ENCODE peak calls at places on chromosomes 4 and X, in eight cellular contexts. T is SK-N-SH, U is stomach, G is upper lobe of left lung, C is A549, E is H1, D is transverse colon, I is ovary. X is an unnamed sample.

GRCh38 chr4:1542226-1542490 is 135.9 kb upstream of the NKX1-1 start:
- DNase-seq in T (no peak), U (no peak), G (peak), C (no peak), E (no peak), D (no peak), I (no peak), X (no peak)

GRCh38 chrX:136629084-136629750 is 18.7 kb upstream of the CD40LG start:
- DNase-seq in T (no peak), U (no peak), G (no peak), C (no peak), E (no peak), D (no peak), I (no peak), X (no peak)

GRCh38 chr4:48738856-48739255 is 41.2 kb downstream of the FRYL start:
- DNase-seq in T (no peak), U (no peak), G (no peak), C (no peak), E (no peak), D (no peak), I (no peak), X (no peak)

GRCh38 chrX:64205441-64205734 is at the start of gene AMER1:
- DNase-seq in T (no peak), U (no peak), G (no peak), C (no peak), E (no peak), D (peak), I (no peak), X (peak)

GRCh38 chr4:158316264-158316663 is 106.0 kb downstream of the TMEM144 start:
- DNase-seq in T (no peak), U (no peak), G (no peak), C (no peak), E (no peak), D (no peak), I (no peak), X (no peak)

GRCh38 chr4:76611164-76611563 is 176.1 kb downstream of the SHROOM3 start:
- DNase-seq in T (no peak), U (no peak), G (no peak), C (no peak), E (no peak), D (no peak), I (no peak), X (no peak)

GRCh38 chrX:115894087-115894486 is 276.5 kb upstream of the AGTR2 start:
- DNase-seq in T (peak), U (no peak), G (no peak), C (peak), E (no peak), D (peak), I (peak), X (no peak)

GRCh38 chr4:13538427-13538973 is 5.8 kb downstream of the NKX3-2 start:
- DNase-seq in T (peak), U (no peak), G (no peak), C (no peak), E (no peak), D (no peak), I (no peak), X (no peak)

GRCh38 chr4:138761638-138762205 is 253.9 kb upstream of the NOCT start:
- DNase-seq in T (no peak), U (no peak), G (no peak), C (no peak), E (no peak), D (no peak), I (no peak), X (no peak)

GRCh38 chr4:153522800-153523089 is 56.6 kb downstream of the TMEM131L start:
- DNase-seq in T (no peak), U (no peak), G (no peak), C (no peak), E (no peak), D (no peak), I (no peak), X (no peak)

GRCh38 chr4:88335092-88335665 is 43.5 kb upstream of the HERC6 start:
- DNase-seq in T (no peak), U (no peak), G (no peak), C (no peak), E (no peak), D (no peak), I (no peak), X (no peak)

GRCh38 chr4:30839583-30840520 is 119.7 kb downstream of the PCDH7 start:
- DNase-seq in T (no peak), U (no peak), G (no peak), C (no peak), E (no peak), D (no peak), I (no peak), X (no peak)

GRCh38 chrX:150355898-150356297 is 7.2 kb upstream of the MAMLD1 start:
- DNase-seq in T (no peak), U (no peak), G (no peak), C (no peak), E (no peak), D (no peak), I (no peak), X (no peak)

GRCh38 chr4:110475881-110476818 is at the start of gene ENPEP:
- DNase-seq in T (peak), U (no peak), G (peak), C (no peak), E (no peak), D (peak), I (no peak), X (peak)

GRCh38 chr4:112178731-112179130 is 33.5 kb downstream of the FAM241A start:
- DNase-seq in T (no peak), U (no peak), G (no peak), C (no peak), E (no peak), D (no peak), I (no peak), X (no peak)

GRCh38 chrX:130386408-130386808 is 934 bp upstream of the GPR119 start:
- DNase-seq in T (no peak), U (no peak), G (no peak), C (no peak), E (no peak), D (no peak), I (no peak), X (no peak)

GRCh38 chr4:54741161-54741560 is 83.4 kb downstream of the KIT start:
- DNase-seq in T (no peak), U (no peak), G (no peak), C (no peak), E (no peak), D (no peak), I (no peak), X (no peak)

GRCh38 chrX:72273718-72274117 is 3.3 kb downstream of the RPS4X start:
- DNase-seq in T (no peak), U (no peak), G (no peak), C (no peak), E (no peak), D (no peak), I (no peak), X (no peak)

GRCh38 chr4:76622126-76622525 is 187.1 kb downstream of the SHROOM3 start:
- DNase-seq in T (no peak), U (peak), G (no peak), C (no peak), E (no peak), D (peak), I (no peak), X (no peak)

GRCh38 chr4:22014222-22014741 is 65.7 kb upstream of the KCNIP4 start:
- DNase-seq in T (no peak), U (no peak), G (no peak), C (no peak), E (no peak), D (no peak), I (no peak), X (no peak)

GRCh38 chr4:123398151-123398802 is 1.7 kb downstream of the SPRY1 start:
- DNase-seq in T (peak), U (peak), G (peak), C (peak), E (no peak), D (peak), I (peak), X (peak)

GRCh38 chr4:26252349-26252748 is 68.5 kb upstream of the RBPJ start:
- DNase-seq in T (no peak), U (no peak), G (no peak), C (no peak), E (no peak), D (no peak), I (no peak), X (no peak)

GRCh38 chr4:53208749-53209148 is 157.1 kb downstream of the SCFD2 start:
- DNase-seq in T (no peak), U (no peak), G (no peak), C (no peak), E (no peak), D (no peak), I (no peak), X (no peak)

GRCh38 chr4:53205970-53206369 is 159.9 kb downstream of the SCFD2 start:
- DNase-seq in T (no peak), U (no peak), G (no peak), C (no peak), E (no peak), D (no peak), I (no peak), X (no peak)
- TF ChIP-seq EP300 in T (no peak), U (no peak), G (no peak), C (no peak), E (no peak), D (no peak), I (no peak), X (no peak)

GRCh38 chr4:177266492-177266891 is 43.2 kb upstream of the NEIL3 start:
- DNase-seq in T (no peak), U (no peak), G (no peak), C (no peak), E (no peak), D (no peak), I (no peak), X (no peak)
- TF ChIP-seq EP300 in T (no peak), U (no peak), G (no peak), C (no peak), E (no peak), D (no peak), I (no peak), X (no peak)

DNA sequence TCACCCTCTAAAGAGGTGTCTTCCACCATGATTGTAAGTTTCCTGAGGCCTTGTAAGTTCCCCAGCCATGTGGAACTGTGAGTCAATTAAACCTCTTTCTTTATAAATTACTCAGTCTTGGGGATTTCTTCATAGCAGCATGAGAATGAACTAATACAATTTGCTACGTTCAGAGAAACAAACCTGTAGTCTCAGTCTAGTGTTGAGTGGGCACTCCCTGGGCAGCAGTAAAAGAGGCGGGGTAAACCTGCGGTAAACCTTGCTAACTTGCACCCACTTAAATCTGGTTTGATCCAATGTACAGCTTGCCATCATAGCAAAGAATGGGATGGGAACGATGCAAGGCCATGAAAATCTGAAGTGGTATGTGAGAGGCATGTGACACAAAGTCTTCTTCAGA is 22.4 kb downstream of the GRXCR1 start:
- DNase-seq in T (no peak), U (no peak), G (no peak), C (no peak), E (no peak), D (no peak), I (no peak), X (no peak)
- TF ChIP-seq EP300 in T (no peak), U (no peak), G (no peak), C (no peak), E (no peak), D (no peak), I (no peak), X (no peak)

GRCh38 chr4:119130365-119131065 is 5.1 kb upstream of the MYOZ2 start:
- DNase-seq in T (no peak), U (no peak), G (no peak), C (no peak), E (no peak), D (no peak), I (no peak), X (no peak)
- TF ChIP-seq EP300 in T (no peak), U (no peak), G (no peak), C (no peak), E (no peak), D (no peak), I (no peak), X (peak)

GRCh38 chrX:40651620-40652223 is 4.4 kb upstream of the CXorf38 start:
- DNase-seq in T (peak), U (peak), G (no peak), C (peak), E (no peak), D (peak), I (peak), X (peak)
- TF ChIP-seq EP300 in T (no peak), U (no peak), G (no peak), C (no peak), E (no peak), D (no peak), I (no peak), X (no peak)

GRCh38 chr4:104860227-104861123 is 286.2 kb upstream of the TET2 start:
- DNase-seq in T (peak), U (peak), G (no peak), C (peak), E (peak), D (peak), I (peak), X (peak)

DNA sequence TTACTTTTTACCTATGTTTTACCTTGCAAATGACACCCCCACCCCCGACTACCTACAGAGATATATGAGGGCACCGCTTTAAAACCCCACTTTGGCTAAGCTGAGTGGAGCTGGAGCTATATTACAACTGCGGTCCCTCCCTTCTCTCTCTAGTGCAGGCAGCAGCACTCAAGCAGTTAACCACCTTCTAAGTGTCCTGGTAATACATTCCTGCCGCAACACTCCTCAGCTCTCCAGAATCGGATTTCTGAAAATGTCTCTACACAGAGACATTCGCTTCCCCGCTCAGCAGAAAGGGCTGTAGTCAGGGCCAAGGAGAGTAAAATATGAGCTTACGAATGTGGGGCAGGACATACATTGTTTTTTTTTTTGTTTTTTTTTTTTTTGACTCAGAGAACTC is 287.1 kb upstream of the TET2 start:
- DNase-seq in T (no peak), U (no peak), G (no peak), C (no peak), E (no peak), D (no peak), I (no peak), X (no peak)
- TF ChIP-seq EP300 in T (no peak), U (no peak), G (no peak), C (no peak), E (no peak), D (no peak), I (no peak), X (no peak)

GRCh38 chrX:134374294-134374693 is 85.7 kb upstream of the HPRT1 start:
- DNase-seq in T (no peak), U (no peak), G (no peak), C (peak), E (no peak), D (no peak), I (no peak), X (no peak)
- TF ChIP-seq EP300 in T (no peak), U (no peak), G (no peak), C (no peak), E (no peak), D (no peak), I (no peak), X (no peak)

DNA sequence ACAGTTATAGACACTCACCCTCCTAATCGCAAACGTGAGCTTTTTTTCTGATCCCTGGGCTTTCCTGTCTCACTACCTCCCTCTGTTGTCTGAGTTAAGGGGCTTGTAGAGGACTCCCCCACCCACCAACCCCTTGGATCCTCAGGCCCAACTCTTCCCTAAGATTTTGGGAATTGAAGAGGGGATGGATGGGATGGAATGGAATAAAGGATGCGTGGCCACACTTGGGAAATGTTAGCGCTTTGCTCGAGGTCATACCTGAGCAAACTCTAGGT is 1.5 kb downstream of the CNKSR2 start:
- DNase-seq in T (peak), U (no peak), G (no peak), C (peak), E (no peak), D (no peak), I (no peak), X (no peak)
- TF ChIP-seq EP300 in T (no peak), U (no peak), G (no peak), C (no peak), E (no peak), D (no peak), I (no peak), X (no peak)

X was measured in tibial nerve.